ENCODE peak calls at places on chromosomes 12 and 14, in ten cellular contexts. E is NCI-H2029; B is stimulated activated CD4-positive, alpha-beta T cell treated with anti-CD3 and anti-CD28 coated beads, Interleukin-2, amount 100 ng/mL, for 48 hours; C is HTR-8/SVneo; D is lower lobe of right lung; X is bronchial epithelial cell; O is endothelial cell; Q is naive thymus-derived CD8-positive, alpha-beta T cell; G is activated CD4-positive, alpha-beta T cell treated with anti-CD3 and anti-CD28 coated beads, Interleukin-2, amount 50 U/mL, for 1 hour; P is caudate nucleus. J is an unnamed sample.

GRCh38 chr14:68628605-68629310 is 164.1 kb downstream of the ZFP36L1 start:
- DNase-seq in E (no peak), B (no peak), C (no peak), D (peak), X (peak), O (no peak), Q (no peak), G (peak), P (no peak), J (no peak)

GRCh38 chr14:20905661-20906060 is 14.5 kb downstream of the RNASE3 start:
- DNase-seq in E (no peak), B (no peak), C (no peak), D (no peak), X (no peak), O (no peak), Q (no peak), G (no peak), P (no peak), J (no peak)

GRCh38 chr14:52012635-52013034 is 23.3 kb downstream of the RTRAF start:
- DNase-seq in E (no peak), B (no peak), C (no peak), D (no peak), X (no peak), O (no peak), Q (no peak), G (no peak), P (no peak), J (peak)

GRCh38 chr12:122356192-122356635 is 66.3 kb downstream of the CLIP1 start:
- DNase-seq in E (peak), B (peak), C (peak), D (no peak), X (peak), O (peak), Q (no peak), G (peak), P (peak), J (no peak)

GRCh38 chr14:105248368-105249174 is at the start of gene BTBD6:
- DNase-seq in E (peak), B (peak), C (peak), D (peak), X (peak), O (peak), Q (peak), G (peak), P (peak), J (peak)

GRCh38 chr12:26187014-26187413 is 8.4 kb upstream of the SSPN start:
- DNase-seq in E (no peak), B (no peak), C (no peak), D (no peak), X (no peak), O (no peak), Q (no peak), G (no peak), P (no peak), J (no peak)

GRCh38 chr14:102565331-102565887 is 27.0 kb upstream of the RCOR1 start:
- DNase-seq in E (no peak), B (no peak), C (no peak), D (no peak), X (no peak), O (no peak), Q (no peak), G (no peak), P (no peak), J (no peak)

GRCh38 chr12:95557625-95558024 is 6.3 kb upstream of the USP44 start:
- DNase-seq in E (no peak), B (no peak), C (no peak), D (no peak), X (peak), O (no peak), Q (no peak), G (no peak), P (no peak), J (no peak)

GRCh38 chr12:94783862-94784261 is 133.5 kb upstream of the TMCC3 start:
- DNase-seq in E (no peak), B (no peak), C (no peak), D (no peak), X (peak), O (no peak), Q (no peak), G (no peak), P (no peak), J (no peak)

GRCh38 chr14:29442720-29443119 is 484.9 kb downstream of the PRKD1 start:
- DNase-seq in E (no peak), B (no peak), C (peak), D (no peak), X (peak), O (no peak), Q (no peak), G (no peak), P (no peak), J (no peak)

GRCh38 chr14:104863131-104863862 is 1.8 kb upstream of the CEP170B start:
- DNase-seq in E (no peak), B (no peak), C (no peak), D (no peak), X (no peak), O (no peak), Q (peak), G (no peak), P (no peak), J (peak)

GRCh38 chr12:79590751-79591150 is 100.0 kb downstream of the PAWR start:
- DNase-seq in E (no peak), B (no peak), C (no peak), D (no peak), X (no peak), O (no peak), Q (no peak), G (no peak), P (no peak), J (no peak)

GRCh38 chr12:52126605-52127578 is 47.4 kb downstream of the SMIM41 start:
- DNase-seq in E (no peak), B (no peak), C (no peak), D (no peak), X (no peak), O (peak), Q (no peak), G (no peak), P (no peak), J (peak)

GRCh38 chr12:48985901-48986300 is 7.8 kb downstream of the WNT1 start:
- DNase-seq in E (no peak), B (no peak), C (no peak), D (no peak), X (no peak), O (no peak), Q (no peak), G (no peak), P (no peak), J (no peak)

GRCh38 chr14:32940066-32940651 is 1.5 kb downstream of the NPAS3 start:
- DNase-seq in E (peak), B (no peak), C (no peak), D (no peak), X (peak), O (peak), Q (no peak), G (no peak), P (no peak), J (no peak)

GRCh38 chr12:93825926-93826599 is 148.9 kb downstream of the CRADD start:
- DNase-seq in E (no peak), B (no peak), C (no peak), D (no peak), X (no peak), O (no peak), Q (no peak), G (no peak), P (no peak), J (no peak)

GRCh38 chr12:116714175-116714574 is 23.7 kb downstream of the SPRING1 start:
- DNase-seq in E (no peak), B (no peak), C (no peak), D (no peak), X (no peak), O (no peak), Q (no peak), G (no peak), P (no peak), J (peak)

J was measured in kidney.